ENCODE peak calls at places on chromosome 7, in four cellular contexts. N is HepG2, U is GM12878, C is K562. M is an unnamed sample.

GRCh38 chr7:90708841-90709317 is 112.8 kb downstream of the CDK14 start:
- DNase-seq in N (peak; percentile 43), U (peak; percentile 67), C (no peak), M (peak; percentile 43)

GRCh38 chr7:66353547-66353946 is 148.4 kb downstream of the TPST1 start:
- DNase-seq in C (no peak), U (no peak), N (no peak), M (no peak)

GRCh38 chr7:85103352-85103751 is 83.5 kb downstream of the SEMA3D start:
- DNase-seq in N (no peak), C (no peak), U (no peak), M (peak; percentile 11)

GRCh38 chr7:80218723-80219122 is 84.1 kb downstream of the GNAI1 start:
- DNase-seq in C (no peak), N (peak; percentile 40), U (no peak), M (no peak)

GRCh38 chr7:134470864-134471263 is 12.0 kb upstream of the AKR1B1 start:
- DNase-seq in N (peak; percentile 47), C (no peak), U (no peak), M (no peak)

GRCh38 chr7:21941570-21942224 is 4.0 kb downstream of the CDCA7L start:
- DNase-seq in U (peak; percentile 40), N (no peak), C (no peak), M (peak; percentile 43)

GRCh38 chr7:155598810-155599210 is 45.7 kb upstream of the RBM33 start:
- DNase-seq in N (peak; percentile 57), U (peak; percentile 21), C (peak; percentile 90), M (peak; percentile 92)

GRCh38 chr7:112226701-112227276 is 20.3 kb downstream of the ZNF277 start:
- DNase-seq in U (no peak), N (no peak), C (no peak), M (no peak)

GRCh38 chr7:139482662-139483466 is 609 bp downstream of the KLRG2 start:
- DNase-seq in N (no peak), U (no peak), C (no peak), M (peak; percentile 76)

GRCh38 chr7:17492437-17492836 is 194.0 kb downstream of the AHR start:
- DNase-seq in U (peak; percentile 41), C (no peak), N (no peak), M (no peak)

GRCh38 chr7:30755384-30756154 is 3.6 kb downstream of the INMT start:
- DNase-seq in U (no peak), C (no peak), N (no peak), M (no peak)

GRCh38 chr7:32026076-32026425 is 44.2 kb downstream of the PDE1C start:
- DNase-seq in N (no peak), U (no peak), C (no peak), M (no peak)

GRCh38 chr7:98315318-98315993 is 34.0 kb downstream of the BRI3 start:
- DNase-seq in U (peak; percentile 13), C (no peak), N (no peak), M (no peak)

GRCh38 chr7:78496226-78496625 is 697.7 kb downstream of the PHTF2 start:
- DNase-seq in N (no peak), U (no peak), C (no peak), M (no peak)

GRCh38 chr7:159218216-159219006 is 73.7 kb upstream of the VIPR2 start:
- DNase-seq in C (no peak), U (no peak), N (no peak), M (no peak)

GRCh38 chr7:50285259-50285658 is 19.3 kb upstream of the IKZF1 start:
- DNase-seq in N (no peak), C (no peak), U (no peak), M (no peak)

GRCh38 chr7:150361807-150362621 is 6.6 kb upstream of the REPIN1 start:
- DNase-seq in U (no peak), N (no peak), C (no peak), M (no peak)

GRCh38 chr7:53315986-53316385 is 280.6 kb downstream of the POM121L12 start:
- DNase-seq in U (no peak), N (no peak), C (no peak), M (no peak)

GRCh38 chr7:107857541-107857912 is 33.5 kb upstream of the DLD start:
- DNase-seq in N (peak; percentile 53), C (no peak), U (no peak), M (no peak)

GRCh38 chr7:33845991-33846509 is 59.3 kb upstream of the BMPER start:
- DNase-seq in U (no peak), N (no peak), C (no peak), M (no peak)

GRCh38 chr7:140972876-140973829 is 41.6 kb downstream of the MRPS33 start:
- DNase-seq in C (no peak), U (no peak), N (peak; percentile 90), M (no peak)

GRCh38 chr7:83161851-83162401 is 758 bp downstream of the PCLO start:
- DNase-seq in U (no peak), N (no peak), C (no peak), M (no peak)

GRCh38 chr7:1019255-1019785 is 25.0 kb upstream of the GPR146 start:
- DNase-seq in U (no peak), N (no peak), C (no peak), M (no peak)

GRCh38 chr7:133784421-133785045 is 342.6 kb upstream of the LRGUK start:
- DNase-seq in N (no peak), U (no peak), C (no peak), M (no peak)

GRCh38 chr7:38020134-38020533 is 99.7 kb downstream of the EPDR1 start:
- DNase-seq in U (no peak), C (no peak), N (no peak), M (no peak)

GRCh38 chr7:20835111-20835750 is 48.5 kb upstream of the SP8 start:
- DNase-seq in C (peak; percentile 38), U (no peak), N (no peak), M (no peak)

GRCh38 chr7:82755705-82756551 is 312.4 kb upstream of the CACNA2D1 start:
- DNase-seq in C (no peak), N (no peak), U (no peak), M (no peak)

GRCh38 chr7:1112109-1112508 is 24.2 kb downstream of the GPER1 start:
- DNase-seq in N (no peak), C (no peak), U (no peak), M (no peak)

GRCh38 chr7:22452142-22452763 is 47.7 kb downstream of the STEAP1B start:
- DNase-seq in C (peak; percentile 67), N (peak; percentile 47), U (no peak), M (peak; percentile 79)

DNA sequence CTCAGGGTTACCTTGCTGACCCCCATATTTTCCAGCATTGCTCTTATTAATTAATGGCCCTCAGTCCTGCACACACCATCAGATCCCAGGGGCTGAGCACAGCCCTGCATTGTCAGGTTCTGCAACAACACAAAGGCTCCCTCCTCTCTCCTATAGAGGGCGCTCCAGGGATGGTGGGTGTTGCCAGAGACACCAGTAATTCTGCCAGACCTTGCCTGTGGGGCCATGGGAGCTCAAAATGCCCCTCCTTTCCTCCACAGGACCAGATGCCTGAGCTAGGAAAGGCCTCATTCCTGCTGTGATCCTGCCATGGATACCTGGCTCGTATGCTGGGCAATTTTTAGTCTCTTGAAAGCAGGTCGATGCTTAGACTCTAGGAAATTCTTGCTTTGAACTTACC is 42.8 kb upstream of the PRSS58 start:
- DNase-seq in U (no peak), N (no peak), C (peak; percentile 61), M (peak; percentile 64)
- TF ChIP-seq SP1 in U (no peak), N (no peak), C (no peak), M (no peak)

DNA sequence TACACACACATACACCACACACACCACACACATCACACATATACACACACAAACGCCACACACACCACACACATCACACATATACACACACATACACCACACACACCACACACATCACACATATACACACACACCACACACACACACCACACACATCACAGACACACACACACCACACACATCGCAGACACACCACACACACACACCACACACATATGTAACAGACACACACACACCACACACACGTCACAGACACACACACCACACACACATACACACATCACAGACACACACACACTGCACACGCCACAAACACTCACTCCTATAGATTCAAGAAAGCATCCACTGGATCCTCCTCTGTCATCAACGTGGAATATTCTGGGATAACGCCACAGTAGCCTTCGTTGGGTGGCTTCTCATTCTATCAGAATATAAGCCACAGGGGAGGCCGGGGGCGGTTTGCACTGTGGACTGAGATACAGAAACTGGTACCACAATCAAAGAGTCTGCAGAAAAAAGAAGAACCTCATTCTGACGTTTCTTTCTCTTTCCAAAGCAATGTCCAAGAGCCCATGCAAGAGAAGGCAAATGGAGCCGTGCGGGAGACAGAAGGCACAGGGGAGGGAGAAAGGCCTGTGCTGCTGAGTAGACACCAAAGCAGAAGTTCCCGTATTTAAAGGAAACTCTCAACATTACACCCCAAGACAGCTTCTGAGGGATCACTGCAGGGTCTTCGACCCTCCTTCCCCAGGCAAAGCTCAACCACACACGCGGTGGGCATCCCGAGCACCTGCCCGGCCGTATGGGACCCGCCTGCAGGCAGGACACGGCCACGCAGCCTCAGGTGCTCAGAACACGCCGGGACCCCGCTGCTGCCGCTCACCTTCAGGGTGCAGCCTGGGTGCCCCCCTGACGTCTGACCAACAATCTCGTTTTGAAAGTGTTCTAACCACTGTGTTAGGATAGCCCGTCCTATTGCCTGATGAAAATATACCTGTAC is 321.2 kb downstream of the DNAJB6 start:
- DNase-seq in C (no peak), U (no peak), N (no peak), M (no peak)
- TF ChIP-seq FOXK2 in C (no peak), U (no peak), N (no peak), M (no peak)

GRCh38 chr7:5406957-5407930 is 16.4 kb downstream of the TNRC18 start:
- DNase-seq in C (no peak), U (no peak), N (no peak), M (no peak)
- TF ChIP-seq FOXM1 in C (no peak), U (no peak), N (no peak), M (no peak)

GRCh38 chr7:42426163-42426562 is 189.2 kb upstream of the GLI3 start:
- DNase-seq in N (no peak), U (no peak), C (no peak), M (no peak)
- TF ChIP-seq SP1 in N (no peak), U (no peak), C (no peak), M (no peak)

DNA sequence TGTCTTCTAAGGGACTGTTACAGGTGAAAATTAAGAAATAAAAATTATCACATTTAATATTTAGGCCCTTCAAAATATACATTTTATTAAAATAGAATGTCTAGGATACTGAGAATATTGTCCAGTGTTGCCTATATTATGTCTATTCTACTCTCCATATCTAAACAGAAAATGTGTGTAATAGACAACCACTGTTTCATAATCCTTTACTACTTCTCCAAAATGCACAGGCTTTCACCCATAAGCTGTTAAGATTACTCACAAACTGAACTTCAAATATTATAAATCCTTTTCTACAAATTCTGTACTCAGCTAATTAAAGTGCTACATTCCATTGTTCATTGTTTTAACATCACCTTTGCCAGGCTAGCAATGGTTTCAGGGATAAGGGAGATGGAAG is 56.7 kb upstream of the TFEC start:
- DNase-seq in C (no peak), N (no peak), U (no peak), M (no peak)
- TF ChIP-seq FOXK2 in C (no peak), N (no peak), U (no peak), M (no peak)

GRCh38 chr7:47543659-47544058 is 38.3 kb downstream of the TNS3 start:
- DNase-seq in N (no peak), C (no peak), U (no peak), M (no peak)
- TF ChIP-seq FOXM1 in N (no peak), C (no peak), U (no peak), M (no peak)

M was measured in HEK293T.